ENCODE peak calls at places on chromosomes 11 and 22, in six cellular contexts. D, V, Y, U, T and O are unnamed samples.

GRCh38 chr11:97445561-97445960 is 1055.7 kb downstream of the JRKL start:
- DNase-seq in D (peak; percentile 4), V (no peak), Y (no peak), U (no peak), T (no peak), O (no peak)

GRCh38 chr11:12731841-12732336 is 57.7 kb downstream of the TEAD1 start:
- DNase-seq in D (no peak), V (peak; percentile 57), Y (peak; percentile 54), U (peak; percentile 79), T (no peak), O (no peak)

GRCh38 chr11:133841279-133842043 is 3.9 kb downstream of the SPATA19 start:
- DNase-seq in D (no peak), V (no peak), Y (no peak), U (no peak), T (no peak), O (no peak)

GRCh38 chr22:28801845-28802594 is 1.7 kb upstream of the XBP1 start:
- DNase-seq in D (peak; percentile 22), V (no peak), Y (no peak), U (no peak), T (no peak), O (peak; percentile 90)

GRCh38 chr11:34262601-34263081 is 95.2 kb downstream of the ABTB2 start:
- DNase-seq in D (no peak), V (no peak), Y (no peak), U (no peak), T (no peak), O (no peak)

GRCh38 chr11:110077866-110078325 is 15.3 kb upstream of the ZC3H12C start:
- DNase-seq in D (peak; percentile 6), V (peak; percentile 91), Y (peak; percentile 78), U (peak; percentile 92), T (no peak), O (no peak)

GRCh38 chr22:16956290-16956689 is 51.7 kb downstream of the GAB4 start:
- DNase-seq in D (no peak), V (no peak), Y (no peak), U (no peak), T (no peak), O (no peak)

GRCh38 chr11:67178421-67178820 is 59.4 kb downstream of the KDM2A start:
- DNase-seq in D (no peak), V (no peak), Y (peak; percentile 31), U (no peak), T (no peak), O (no peak)

GRCh38 chr11:126857860-126858808 is 142.4 kb downstream of the KIRREL3 start:
- DNase-seq in D (no peak), V (no peak), Y (peak; percentile 74), U (no peak), T (peak; percentile 26), O (peak; percentile 11)

GRCh38 chr11:63763506-63764200 is 4.9 kb downstream of the ZFTA start:
- DNase-seq in D (peak; percentile 91), V (no peak), Y (no peak), U (no peak), T (no peak), O (no peak)
- H3K4me2 ChIP-seq in D (peak overlapping the region; percentile 98), V (no peak overlapping the region), Y (no peak overlapping the region), U (peak overlapping the region; percentile 75), T (no peak overlapping the region), O (no peak overlapping the region)

DNA sequence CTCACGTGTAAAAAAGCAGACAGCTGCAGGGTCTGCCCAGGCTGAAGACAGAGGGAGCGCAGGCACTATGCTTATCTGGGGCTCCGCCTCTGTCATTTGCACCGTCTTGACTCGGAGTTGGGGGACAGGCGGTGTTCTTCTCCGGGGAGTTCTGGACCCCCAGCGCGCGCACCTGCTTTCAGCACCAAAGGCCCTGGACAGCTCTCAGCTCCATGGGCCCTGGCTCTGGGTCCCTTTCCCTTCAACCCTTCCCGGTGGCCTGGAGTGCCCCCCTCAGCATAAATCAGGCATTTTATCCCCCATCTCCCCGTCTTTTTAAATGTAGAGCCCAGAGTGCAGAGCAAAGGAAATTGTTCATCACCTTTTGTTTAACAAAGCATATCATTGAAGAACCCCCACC is 1.5 kb downstream of the SEZ6L start:
- DNase-seq in D (peak; percentile 85), V (no peak), Y (no peak), U (no peak), T (no peak), O (peak; percentile 30)
- TF ChIP-seq CTCF in D (peak; percentile 71), V (no peak), Y (no peak), U (no peak), T (no peak), O (peak; percentile 29)

GRCh38 chr22:36367479-36367878 is 20.3 kb downstream of the MYH9 start:
- DNase-seq in D (no peak), V (no peak), Y (no peak), U (no peak), T (no peak), O (no peak)

GRCh38 chr22:36369922-36370781 is 17.6 kb downstream of the MYH9 start:
- DNase-seq in D (no peak), V (peak; percentile 74), Y (peak; percentile 41), U (no peak), T (peak; percentile 58), O (no peak)

GRCh38 chr22:36369004-36369921 is 18.5 kb downstream of the MYH9 start:
- DNase-seq in D (no peak), V (no peak), Y (peak; percentile 21), U (no peak), T (no peak), O (no peak)

GRCh38 chr22:36367066-36367465 is 20.7 kb downstream of the MYH9 start:
- DNase-seq in D (no peak), V (no peak), Y (no peak), U (no peak), T (no peak), O (no peak)

DNA sequence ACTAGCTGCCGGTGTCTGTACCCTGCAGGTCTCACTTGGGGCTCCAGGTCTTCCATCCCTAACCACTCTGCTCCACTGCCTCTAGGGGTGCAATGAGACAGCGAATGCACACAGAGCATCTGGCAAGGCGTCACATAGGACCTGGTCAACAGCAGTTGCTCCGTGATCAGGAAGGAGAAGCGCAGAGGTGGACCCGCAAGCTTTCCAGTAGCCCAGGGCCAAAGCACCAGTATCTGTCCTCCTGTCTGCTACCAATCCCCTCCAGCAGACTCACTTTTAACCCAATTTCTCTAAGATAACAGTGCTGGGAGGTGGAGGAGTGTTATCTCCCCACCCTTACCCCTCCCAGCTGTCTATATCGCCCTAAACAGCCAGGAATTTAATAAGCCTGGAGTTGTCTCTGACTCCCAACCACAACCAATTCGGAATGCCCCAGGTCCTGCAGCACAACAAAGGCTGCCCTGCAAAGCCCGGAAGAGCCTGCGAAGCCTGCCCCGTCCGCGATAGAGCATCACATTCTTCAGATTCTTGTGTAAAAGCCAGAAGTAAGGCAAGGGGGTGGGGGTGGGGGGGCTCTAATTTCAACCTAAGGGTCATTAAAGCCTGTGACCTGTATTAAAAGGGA is 19.3 kb downstream of the MYH9 start:
- DNase-seq in D (peak; percentile 98), V (peak; percentile 77), Y (peak; percentile 78), U (peak; percentile 78), T (peak; percentile 57), O (no peak)
- H3K4me2 ChIP-seq in D (peak overlapping the region; percentile 68), V (peak overlapping the region; percentile 77), Y (peak overlapping the region; percentile 61), U (peak overlapping the region; percentile 52), T (peak overlapping the region; percentile 83), O (no peak overlapping the region)

GRCh38 chr11:128200467-128200866 is 386.9 kb downstream of the ETS1 start:
- DNase-seq in D (no peak), V (no peak), Y (no peak), U (no peak), T (no peak), O (no peak)

GRCh38 chr11:128198206-128198605 is 389.2 kb downstream of the ETS1 start:
- DNase-seq in D (no peak), V (no peak), Y (no peak), U (no peak), T (no peak), O (no peak)

GRCh38 chr11:128204898-128205297 is 382.5 kb downstream of the ETS1 start:
- DNase-seq in D (no peak), V (no peak), Y (no peak), U (no peak), T (no peak), O (no peak)

GRCh38 chr11:128201801-128202200 is 385.6 kb downstream of the ETS1 start:
- DNase-seq in D (no peak), V (no peak), Y (no peak), U (no peak), T (no peak), O (no peak)

GRCh38 chr11:128201006-128201405 is 386.4 kb downstream of the ETS1 start:
- DNase-seq in D (no peak), V (no peak), Y (no peak), U (no peak), T (no peak), O (no peak)
- TF ChIP-seq CTCF in D (no peak), V (no peak), Y (no peak), U (no peak), T (no peak), O (no peak)

GRCh38 chr11:75271730-75272129 is 31.2 kb downstream of the TPBGL start:
- DNase-seq in D (no peak), V (no peak), Y (no peak), U (no peak), T (no peak), O (no peak)

GRCh38 chr11:75270896-75271415 is 30.4 kb downstream of the TPBGL start:
- DNase-seq in D (peak; percentile 54), V (no peak), Y (peak; percentile 27), U (peak; percentile 63), T (peak; percentile 37), O (peak; percentile 23)

GRCh38 chr11:75273331-75273988 is 32.9 kb downstream of the TPBGL start:
- DNase-seq in D (no peak), V (no peak), Y (no peak), U (no peak), T (no peak), O (no peak)

GRCh38 chr11:75272821-75273301 is 32.3 kb downstream of the TPBGL start:
- DNase-seq in D (no peak), V (no peak), Y (no peak), U (no peak), T (no peak), O (no peak)

DNA sequence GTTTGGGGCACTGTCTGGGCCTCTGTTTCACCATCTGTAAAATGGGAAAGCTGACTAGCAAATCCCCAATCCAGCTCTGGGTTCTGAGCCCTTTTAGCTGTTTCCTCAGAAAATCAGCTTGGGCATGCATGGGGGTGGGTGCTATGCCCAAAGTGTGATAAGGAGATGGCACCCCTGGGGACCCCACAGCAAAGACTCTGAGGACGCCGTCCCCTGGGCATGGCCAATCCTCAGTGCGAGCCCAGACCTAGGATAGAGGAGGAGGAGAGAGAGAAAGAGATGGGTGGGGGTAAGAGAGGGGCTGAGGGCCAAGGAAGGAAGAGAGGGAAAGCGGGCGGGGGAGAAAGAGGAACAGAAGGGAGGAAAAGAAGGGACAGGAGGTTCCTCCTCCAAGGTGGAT is 31.8 kb downstream of the TPBGL start:
- DNase-seq in D (no peak), V (no peak), Y (no peak), U (no peak), T (no peak), O (no peak)
- H3K4me2 ChIP-seq in D (no peak overlapping the region), V (no peak overlapping the region), Y (no peak overlapping the region), U (no peak overlapping the region), T (no peak overlapping the region), O (no peak overlapping the region)